ENCODE peak calls at places on chromosomes 13 and 19, in seven cellular contexts. J, E, T, M, S, I and C are unnamed samples.

GRCh38 chr13:94217370-94217769 is 262.1 kb downstream of the DCT start:
- DNase-seq in M (no peak), J (no peak), E (no peak), I (no peak), S (no peak), T (no peak), C (no peak)

GRCh38 chr19:2274937-2275535 is 6.9 kb downstream of the PEAK3 start:
- DNase-seq in E (peak; percentile 60), S (peak; percentile 64), J (peak; percentile 32), M (peak; percentile 60), T (no peak), I (peak; percentile 39), C (peak; percentile 27)

GRCh38 chr19:13302521-13303270 is 152.5 kb downstream of the IER2 start:
- DNase-seq in T (no peak), I (no peak), S (no peak), E (no peak), J (no peak), M (no peak), C (no peak)

GRCh38 chr13:113737803-113738202 is 21.2 kb upstream of the TMEM255B start:
- DNase-seq in M (no peak), S (no peak), T (no peak), J (no peak), E (no peak), I (no peak), C (no peak)

GRCh38 chr13:98293570-98294142 is 116.6 kb upstream of the RNF113B start:
- DNase-seq in M (no peak), T (no peak), S (no peak), E (no peak), J (no peak), I (no peak), C (no peak)

GRCh38 chr19:2015611-2015950 is at the start of gene BTBD2:
- DNase-seq in J (no peak), E (no peak), T (no peak), M (no peak), I (peak; percentile 47), S (no peak), C (no peak)

GRCh38 chr19:12495002-12495802 is 10.6 kb upstream of the ZNF709 start:
- DNase-seq in S (peak; percentile 83), I (peak; percentile 88), M (peak; percentile 90), J (peak; percentile 84), E (peak; percentile 86), T (peak; percentile 88), C (peak; percentile 96)

GRCh38 chr13:98452851-98453250 is 124.1 kb downstream of the STK24 start:
- DNase-seq in T (no peak), I (no peak), E (no peak), M (no peak), S (no peak), J (no peak), C (no peak)

GRCh38 chr13:44219808-44220544 is 153.6 kb upstream of the SERP2 start:
- DNase-seq in I (no peak), E (peak; percentile 53), J (no peak), T (no peak), M (no peak), S (no peak), C (no peak)

GRCh38 chr19:33344210-33344609 is 29.3 kb upstream of the CEBPG start:
- DNase-seq in I (no peak), J (no peak), S (peak; percentile 15), M (no peak), T (no peak), E (no peak), C (no peak)

GRCh38 chr13:79486433-79487188 is 5.7 kb downstream of the NDFIP2 start:
- DNase-seq in M (no peak), J (no peak), I (no peak), E (no peak), S (no peak), T (no peak), C (no peak)

GRCh38 chr19:50563597-50563996 is 4.6 kb downstream of the LRRC4B start:
- DNase-seq in M (no peak), J (no peak), I (no peak), T (no peak), E (no peak), S (no peak), C (no peak)

GRCh38 chr13:33285420-33286124 is at the start of gene STARD13:
- DNase-seq in M (peak; percentile 3), J (no peak), T (peak; percentile 93), S (peak; percentile 79), E (peak; percentile 98), I (no peak), C (peak; percentile 91)

GRCh38 chr19:3533020-3533408 is 6.0 kb upstream of the TEKTIP1 start:
- DNase-seq in M (no peak), T (no peak), S (no peak), J (no peak), E (no peak), I (no peak), C (no peak)

GRCh38 chr13:80313668-80314278 is 27.2 kb downstream of the SPRY2 start:
- DNase-seq in S (no peak), J (no peak), E (no peak), M (no peak), I (no peak), T (no peak), C (no peak)

GRCh38 chr19:41223431-41224234 is 4.6 kb downstream of the AXL start:
- DNase-seq in J (no peak), M (no peak), T (peak; percentile 53), I (no peak), E (peak; percentile 83), S (peak; percentile 51), C (peak; percentile 77)

GRCh38 chr13:51632643-51633357 is 48.5 kb downstream of the WDFY2 start:
- DNase-seq in I (no peak), S (no peak), T (no peak), E (no peak), M (no peak), J (no peak), C (no peak)

GRCh38 chr13:39675904-39676303 is 20.4 kb downstream of the COG6 start:
- DNase-seq in M (no peak), I (no peak), S (no peak), T (no peak), J (no peak), E (no peak), C (no peak)

GRCh38 chr19:56942749-56943148 is 102.2 kb upstream of the PEG3 start:
- DNase-seq in I (no peak), J (no peak), T (no peak), M (no peak), E (peak; percentile 8), S (peak; percentile 20), C (no peak)

GRCh38 chr13:95185851-95186250 is 115.4 kb downstream of the ABCC4 start:
- DNase-seq in J (peak; percentile 50), E (no peak), M (peak; percentile 78), S (no peak), I (peak; percentile 34), T (no peak), C (no peak)

GRCh38 chr19:51712461-51713081 is 11.2 kb downstream of the HAS1 start:
- DNase-seq in E (no peak), S (no peak), T (no peak), I (no peak), M (no peak), J (no peak), C (peak; percentile 36)

GRCh38 chr19:501646-502045 is 5.4 kb downstream of the MADCAM1 start:
- DNase-seq in E (no peak), S (no peak), T (no peak), M (no peak), I (no peak), J (no peak), C (no peak)

GRCh38 chr13:97254809-97255208 is 32.7 kb downstream of the MBNL2 start:
- DNase-seq in J (no peak), S (no peak), T (no peak), E (no peak), M (no peak), I (no peak), C (peak; percentile 75)

GRCh38 chr19:53047379-53047778 is 2.8 kb downstream of the ERVV-2 start:
- DNase-seq in S (no peak), I (no peak), J (no peak), E (no peak), T (no peak), M (no peak), C (no peak)

GRCh38 chr13:51266642-51267041 is 44.4 kb downstream of the FAM124A start:
- DNase-seq in E (no peak), J (no peak), T (no peak), I (no peak), S (no peak), M (no peak), C (no peak)

GRCh38 chr13:105442941-105443340 is 1092.5 kb downstream of the EFNB2 start:
- DNase-seq in I (no peak), E (peak; percentile 93), S (no peak), M (no peak), J (no peak), T (no peak), C (no peak)

GRCh38 chr13:109783815-109784589 is 2.4 kb downstream of the IRS2 start:
- DNase-seq in E (no peak), M (no peak), T (no peak), I (no peak), J (no peak), S (no peak), C (no peak)

GRCh38 chr13:113903361-113903760 is 39.5 kb upstream of the GAS6 start:
- DNase-seq in M (no peak), S (no peak), I (no peak), E (no peak), T (peak; percentile 41), J (no peak), C (no peak)

GRCh38 chr13:100128373-100128772 is 39.5 kb downstream of the PCCA start:
- DNase-seq in M (no peak), S (peak; percentile 12), E (no peak), J (no peak), T (no peak), I (no peak), C (no peak)

GRCh38 chr13:107900775-107901174 is 314.6 kb downstream of the LIG4 start:
- DNase-seq in I (no peak), J (no peak), S (no peak), T (no peak), E (peak; percentile 8), M (no peak), C (no peak)

GRCh38 chr13:110991991-110992508 is 77.2 kb upstream of the ANKRD10 start:
- DNase-seq in T (no peak), I (no peak), E (no peak), S (no peak), J (no peak), M (no peak), C (no peak)

GRCh38 chr13:98143157-98143553 is 261 bp downstream of the FARP1 start:
- DNase-seq in J (no peak), I (no peak), T (no peak), M (no peak), S (peak; percentile 76), E (no peak), C (no peak)

GRCh38 chr19:38028913-38029565 is 122.0 kb downstream of the SIPA1L3 start:
- DNase-seq in I (no peak), T (no peak), M (no peak), E (no peak), S (no peak), J (no peak), C (no peak)

GRCh38 chr13:110559429-110559943 is 2.0 kb downstream of the RAB20 start:
- DNase-seq in T (no peak), M (no peak), S (no peak), E (no peak), I (no peak), J (no peak), C (no peak)

GRCh38 chr13:101709952-101710351 is 257.5 kb downstream of the ITGBL1 start:
- DNase-seq in S (no peak), I (no peak), J (no peak), E (no peak), M (no peak), T (no peak), C (no peak)

GRCh38 chr13:46633416-46633815 is 80.4 kb downstream of the LRCH1 start:
- DNase-seq in S (no peak), T (no peak), M (no peak), J (no peak), I (no peak), E (no peak), C (no peak)

GRCh38 chr13:40318366-40318765 is 348.1 kb downstream of the FOXO1 start:
- DNase-seq in S (no peak), M (no peak), I (no peak), E (peak; percentile 55), T (no peak), J (no peak), C (no peak)

GRCh38 chr13:43036386-43037220 is 13.2 kb downstream of the DNAJC15 start:
- DNase-seq in T (no peak), J (no peak), S (no peak), M (no peak), E (no peak), I (no peak), C (no peak)